ENCODE peak calls at places on chromosomes 3 and 15, in seven cellular contexts. I is activated naive CD4-positive, alpha-beta T cell treated with anti-CD3 and anti-CD28 coated beads, Interleukin-2, amount 50 U/mL, for 72 hours; A is putamen; E is memory B cell; Q is stimulated activated CD4-positive, alpha-beta T cell treated with anti-CD3 and anti-CD28 coated beads, Interleukin-12 subunit alpha, Interleukin-12 subunit beta, amount 100 ng/mL, for 24 hours; L is stimulated activated CD8-positive, alpha-beta memory T cell treated with anti-CD3 and anti-CD28 coated beads, Interleukin-4, amount 100 ng/mL, for 48 hours; U is KG1. N is an unnamed sample.

GRCh38 chr3:96478496-96478895 is 335.9 kb upstream of the EPHA6 start:
- DNase-seq in I (no peak), A (no peak), E (no peak), Q (no peak), L (no peak), U (no peak), N (no peak)

GRCh38 chr3:192063570-192063969 is 602.6 kb downstream of the PYDC2 start:
- DNase-seq in I (no peak), A (no peak), E (peak), Q (no peak), L (no peak), U (no peak), N (peak)

GRCh38 chr3:190737451-190737850 is 125.0 kb downstream of the GMNC start:
- DNase-seq in I (no peak), A (no peak), E (no peak), Q (no peak), L (no peak), U (no peak), N (no peak)

GRCh38 chr3:87437765-87438164 is 161.4 kb upstream of the POU1F1 start:
- DNase-seq in I (no peak), A (no peak), E (no peak), Q (no peak), L (no peak), U (no peak), N (no peak)

GRCh38 chr3:50862221-50862620 is 187.5 kb downstream of the DOCK3 start:
- DNase-seq in I (no peak), A (no peak), E (no peak), Q (no peak), L (no peak), U (no peak), N (no peak)

GRCh38 chr3:139293665-139294023 is 50.2 kb upstream of the MRPS22 start:
- DNase-seq in I (no peak), A (no peak), E (no peak), Q (no peak), L (no peak), U (no peak), N (no peak)

GRCh38 chr3:39811561-39811960 is 2.2 kb downstream of the MYRIP start:
- DNase-seq in I (no peak), A (no peak), E (no peak), Q (no peak), L (no peak), U (no peak), N (no peak)

GRCh38 chr3:50127251-50127671 is 27.9 kb upstream of the SEMA3F start:
- DNase-seq in I (no peak), A (no peak), E (no peak), Q (no peak), L (no peak), U (no peak), N (no peak)

GRCh38 chr3:101646726-101647125 is 30.2 kb downstream of the ZBTB11 start:
- DNase-seq in I (no peak), A (no peak), E (no peak), Q (no peak), L (no peak), U (no peak), N (no peak)

GRCh38 chr15:45637552-45638033 is 2.8 kb downstream of the SQOR start:
- DNase-seq in I (peak), A (peak), E (peak), Q (peak), L (peak), U (no peak), N (no peak)

N was measured in activated B cell treated with CpG ODN at 0.5 μM for 24 hours.